ENCODE peak calls at places on chromosomes 5 and 9, in seven cellular contexts. W is caudate nucleus; S is adrenal gland; Z is A549; R is mucosa of gallbladder; Q is PC-9; M is activated T-cell treated with anti-CD3 and anti-CD28 coated beads, Interleukin-2, amount 50 U/mL, for 1 hour. B is an unnamed sample.
A peak's percentile ranks its signal among the peaks of the same experiment; 100 is the strongest.

GRCh38 chr5:83084336-83084735 is 7.0 kb downstream of the XRCC4 start:
- DNase-seq in W (no peak), M (no peak), Z (no peak), Q (no peak), R (no peak), S (no peak), B (no peak)

GRCh38 chr9:125659954-125660353 is 47.1 kb downstream of the MAPKAP1 start:
- DNase-seq in S (no peak), M (no peak), Q (no peak), Z (no peak), R (no peak), W (no peak), B (peak; percentile 29)

GRCh38 chr5:143372187-143372829 is 31.2 kb downstream of the NR3C1 start:
- DNase-seq in R (no peak), W (no peak), S (no peak), Z (no peak), M (no peak), Q (no peak), B (no peak)

GRCh38 chr5:150196514-150196913 is 6.7 kb downstream of the SLC6A7 start:
- DNase-seq in Q (no peak), Z (no peak), S (no peak), M (no peak), R (no peak), W (no peak), B (no peak)

GRCh38 chr9:37587521-37587920 is 4.9 kb downstream of the TOMM5 start:
- DNase-seq in R (no peak), S (no peak), Q (no peak), M (no peak), W (no peak), Z (no peak), B (no peak)

GRCh38 chr5:90563161-90563560 is 4.6 kb downstream of the ADGRV1 start:
- DNase-seq in W (no peak), S (no peak), Z (no peak), Q (no peak), R (no peak), M (no peak), B (no peak)

GRCh38 chr5:75167345-75167744 is 69.3 kb downstream of the ANKRD31 start:
- DNase-seq in R (no peak), Q (no peak), M (no peak), S (no peak), W (no peak), Z (peak; percentile 31), B (no peak)

GRCh38 chr9:73050062-73050814 is 97.4 kb upstream of the ALDH1A1 start:
- DNase-seq in S (no peak), R (no peak), Z (peak; percentile 47), W (no peak), Q (no peak), M (no peak), B (no peak)

GRCh38 chr9:650362-650761 is 191.1 kb upstream of the DMRT1 start:
- DNase-seq in Z (no peak), S (no peak), Q (no peak), W (no peak), R (no peak), M (no peak), B (no peak)

GRCh38 chr9:83177747-83178146 is 114.8 kb upstream of the RASEF start:
- DNase-seq in W (no peak), Q (no peak), S (no peak), R (no peak), M (no peak), Z (no peak), B (no peak)

GRCh38 chr5:142685418-142686209 is at the start of gene FGF1:
- DNase-seq in Q (no peak), W (peak; percentile 56), Z (no peak), R (no peak), S (no peak), M (no peak), B (peak; percentile 52)

GRCh38 chr5:11324521-11325289 is 563.7 kb upstream of the DAP start:
- DNase-seq in R (no peak), Q (no peak), Z (no peak), M (no peak), S (no peak), W (no peak), B (no peak)

GRCh38 chr9:98097836-98098235 is 21.2 kb downstream of the TRIM14 start:
- DNase-seq in Q (no peak), S (no peak), Z (no peak), W (no peak), M (no peak), R (no peak), B (no peak)

GRCh38 chr5:42268630-42269029 is 154.6 kb upstream of the GHR start:
- DNase-seq in S (no peak), Z (no peak), Q (no peak), W (no peak), M (no peak), R (no peak), B (no peak)

GRCh38 chr9:135069556-135070197 is 17.8 kb upstream of the OLFM1 start:
- DNase-seq in Q (no peak), W (no peak), Z (no peak), S (no peak), M (peak; percentile 7), R (no peak), B (no peak)